ENCODE peak calls at places on chromosomes 3 and 15, in five cellular contexts. One of them, this sample, is unnamed.

GRCh38 chr3:128455786-128456748 is 10.6 kb downstream of the DNAJB8 start:
- DNase-seq in A673: no peak
- DNase-seq in fibroblast of lung: no peak
- DNase-seq in psoas muscle: no peak
- DNase-seq in breast epithelium: no peak
- DNase-seq in this sample: no peak

GRCh38 chr15:60773255-60773654 is 294.3 kb upstream of the ICE2 start:
- DNase-seq in fibroblast of lung: no peak
- DNase-seq in psoas muscle: no peak
- DNase-seq in A673: no peak
- DNase-seq in breast epithelium: no peak
- DNase-seq in this sample: no peak

GRCh38 chr3:170178631-170179030 is 2.9 kb downstream of the PHC3 start:
- DNase-seq in breast epithelium: no peak
- DNase-seq in A673: no peak
- DNase-seq in psoas muscle: no peak
- DNase-seq in fibroblast of lung: no peak
- DNase-seq in this sample: no peak

GRCh38 chr3:2024037-2024436 is 74.6 kb upstream of the CNTN4 start:
- DNase-seq in breast epithelium: no peak
- DNase-seq in fibroblast of lung: no peak
- DNase-seq in psoas muscle: no peak
- DNase-seq in A673: peak; percentile 11
- DNase-seq in this sample: no peak

GRCh38 chr3:84825817-84826216 is 133.0 kb upstream of the CADM2 start:
- DNase-seq in A673: no peak
- DNase-seq in breast epithelium: no peak
- DNase-seq in fibroblast of lung: no peak
- DNase-seq in psoas muscle: no peak
- DNase-seq in this sample: no peak

GRCh38 chr3:29410660-29411405 is 130.0 kb downstream of the RBMS3 start:
- DNase-seq in psoas muscle: no peak
- DNase-seq in fibroblast of lung: peak; percentile 13
- DNase-seq in A673: no peak
- DNase-seq in breast epithelium: no peak
- DNase-seq in this sample: no peak

GRCh38 chr15:62711691-62712454 is 330.7 kb upstream of the TPM1 start:
- DNase-seq in A673: no peak
- DNase-seq in psoas muscle: no peak
- DNase-seq in fibroblast of lung: no peak
- DNase-seq in breast epithelium: no peak
- DNase-seq in this sample: no peak

GRCh38 chr15:85633859-85634258 is 160.9 kb downstream of the KLHL25 start:
- DNase-seq in A673: no peak
- DNase-seq in breast epithelium: no peak
- DNase-seq in psoas muscle: no peak
- DNase-seq in fibroblast of lung: no peak
- DNase-seq in this sample: no peak

GRCh38 chr3:189466004-189466403 is 165.2 kb upstream of the TP63 start:
- DNase-seq in psoas muscle: no peak
- DNase-seq in fibroblast of lung: no peak
- DNase-seq in breast epithelium: no peak
- DNase-seq in A673: no peak
- DNase-seq in this sample: no peak

GRCh38 chr15:88981244-88982215 is 68.4 kb upstream of the MFGE8 start:
- DNase-seq in A673: no peak
- DNase-seq in breast epithelium: no peak
- DNase-seq in psoas muscle: no peak
- DNase-seq in fibroblast of lung: no peak
- DNase-seq in this sample: no peak

GRCh38 chr3:170721563-170721962 is 135.7 kb upstream of the SLC7A14 start:
- DNase-seq in breast epithelium: no peak
- DNase-seq in psoas muscle: no peak
- DNase-seq in A673: no peak
- DNase-seq in fibroblast of lung: no peak
- DNase-seq in this sample: no peak

GRCh38 chr3:69458798-69459197 is 72.9 kb upstream of the FRMD4B start:
- DNase-seq in fibroblast of lung: no peak
- DNase-seq in breast epithelium: no peak
- DNase-seq in A673: no peak
- DNase-seq in psoas muscle: no peak
- DNase-seq in this sample: no peak

GRCh38 chr15:75143738-75144334 is 57.8 kb upstream of the C15orf39 start:
- DNase-seq in psoas muscle: no peak
- DNase-seq in breast epithelium: no peak
- DNase-seq in A673: no peak
- DNase-seq in fibroblast of lung: no peak
- DNase-seq in this sample: no peak

GRCh38 chr3:136021798-136022197 is 56.3 kb downstream of the PPP2R3A start:
- DNase-seq in breast epithelium: no peak
- DNase-seq in fibroblast of lung: no peak
- DNase-seq in psoas muscle: no peak
- DNase-seq in A673: no peak
- DNase-seq in this sample: no peak

GRCh38 chr3:49703443-49703927 is 14.1 kb downstream of the RNF123 start:
- DNase-seq in breast epithelium: peak; percentile 64
- DNase-seq in fibroblast of lung: peak; percentile 61
- DNase-seq in A673: peak; percentile 60
- DNase-seq in psoas muscle: peak; percentile 63
- DNase-seq in this sample: peak; percentile 58

GRCh38 chr3:42706721-42707619 is 4.4 kb upstream of the HHATL start:
- DNase-seq in psoas muscle: no peak
- DNase-seq in fibroblast of lung: no peak
- DNase-seq in A673: no peak
- DNase-seq in breast epithelium: peak; percentile 6
- DNase-seq in this sample: no peak

GRCh38 chr15:80507638-80508316 is 103.6 kb downstream of the ARNT2 start:
- DNase-seq in breast epithelium: no peak
- DNase-seq in psoas muscle: no peak
- DNase-seq in fibroblast of lung: peak; percentile 88
- DNase-seq in A673: no peak
- DNase-seq in this sample: no peak

GRCh38 chr3:16069149-16069922 is 105.1 kb upstream of the GALNT15 start:
- DNase-seq in A673: peak; percentile 46
- DNase-seq in psoas muscle: no peak
- DNase-seq in breast epithelium: no peak
- DNase-seq in fibroblast of lung: peak; percentile 90
- DNase-seq in this sample: peak; percentile 60

GRCh38 chr3:49899815-49900214 is 3.9 kb downstream of the MST1R start:
- DNase-seq in breast epithelium: no peak
- DNase-seq in A673: peak; percentile 53
- DNase-seq in fibroblast of lung: peak; percentile 5
- DNase-seq in psoas muscle: no peak
- DNase-seq in this sample: no peak

GRCh38 chr3:113747719-113748046 is 848 bp downstream of the ATP6V1A start:
- DNase-seq in A673: no peak
- DNase-seq in breast epithelium: no peak
- DNase-seq in fibroblast of lung: no peak
- DNase-seq in psoas muscle: no peak
- DNase-seq in this sample: no peak

GRCh38 chr3:38588995-38589937 is 60.2 kb downstream of the SCN5A start:
- DNase-seq in psoas muscle: no peak
- DNase-seq in fibroblast of lung: no peak
- DNase-seq in breast epithelium: no peak
- DNase-seq in A673: no peak
- DNase-seq in this sample: no peak

GRCh38 chr3:98172621-98173020 is 6.1 kb downstream of the OR5H15 start:
- DNase-seq in fibroblast of lung: no peak
- DNase-seq in psoas muscle: no peak
- DNase-seq in A673: peak; percentile 2
- DNase-seq in breast epithelium: no peak
- DNase-seq in this sample: no peak

GRCh38 chr15:67062365-67062985 is 2.9 kb upstream of the SMAD3 start:
- DNase-seq in psoas muscle: no peak
- DNase-seq in A673: no peak
- DNase-seq in fibroblast of lung: no peak
- DNase-seq in breast epithelium: no peak
- DNase-seq in this sample: no peak

GRCh38 chr3:191301982-191302381 is 27.2 kb upstream of the CCDC50 start:
- DNase-seq in fibroblast of lung: no peak
- DNase-seq in breast epithelium: no peak
- DNase-seq in A673: no peak
- DNase-seq in psoas muscle: no peak
- DNase-seq in this sample: no peak

DNA sequence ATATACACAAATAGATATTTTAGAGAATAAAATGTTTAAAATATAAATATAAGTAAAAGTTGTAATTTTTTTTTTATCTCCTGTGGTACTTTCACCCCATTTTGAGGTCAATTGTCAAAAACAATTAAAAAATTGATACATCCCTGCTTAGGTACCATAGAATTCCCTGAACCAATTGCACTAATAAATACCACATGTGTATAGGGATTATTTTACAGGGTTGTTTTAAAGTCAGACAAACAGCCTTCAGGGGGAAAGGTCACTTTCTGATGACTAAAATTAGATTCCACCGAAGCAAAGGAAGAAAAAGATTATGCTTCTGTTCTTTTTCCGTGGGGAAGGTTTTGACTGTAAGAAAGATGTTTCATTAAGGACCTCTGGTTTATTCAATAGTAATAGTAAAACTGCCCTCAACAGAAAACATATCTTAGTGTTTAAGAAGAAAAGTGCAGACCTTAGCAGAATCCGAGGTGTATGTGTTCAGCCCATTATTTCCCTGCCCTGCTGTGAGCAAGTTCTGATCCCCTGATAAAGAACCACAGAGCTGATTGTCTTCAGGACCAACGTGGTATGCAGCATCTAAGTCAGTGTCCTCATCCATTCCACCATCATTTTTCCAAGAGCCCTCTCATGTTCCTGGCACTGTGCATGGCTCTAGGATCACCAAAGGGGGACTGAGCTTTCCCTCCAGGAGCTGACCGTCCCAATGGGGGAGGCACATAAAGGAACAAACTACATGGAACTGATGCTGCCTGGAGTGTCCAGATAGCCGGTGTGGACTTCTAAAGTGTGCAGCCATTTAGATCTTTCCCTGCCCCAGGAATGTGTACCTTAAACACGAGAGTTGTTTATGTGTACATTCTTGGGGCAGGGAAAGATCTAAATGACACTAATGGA is 132.8 kb upstream of the IL12A start:
- DNase-seq in A673: no peak
- DNase-seq in fibroblast of lung: peak; percentile 35
- DNase-seq in breast epithelium: no peak
- DNase-seq in psoas muscle: no peak
- DNase-seq in this sample: no peak
- H3K27ac ChIP-seq in A673: no peak overlapping the region
- H3K27ac ChIP-seq in fibroblast of lung: peak overlapping the region; percentile 49
- H3K27ac ChIP-seq in breast epithelium: no peak overlapping the region
- H3K27ac ChIP-seq in psoas muscle: peak overlapping the region; percentile 95
- H3K27ac ChIP-seq in this sample: peak overlapping the region; percentile 26

DNA sequence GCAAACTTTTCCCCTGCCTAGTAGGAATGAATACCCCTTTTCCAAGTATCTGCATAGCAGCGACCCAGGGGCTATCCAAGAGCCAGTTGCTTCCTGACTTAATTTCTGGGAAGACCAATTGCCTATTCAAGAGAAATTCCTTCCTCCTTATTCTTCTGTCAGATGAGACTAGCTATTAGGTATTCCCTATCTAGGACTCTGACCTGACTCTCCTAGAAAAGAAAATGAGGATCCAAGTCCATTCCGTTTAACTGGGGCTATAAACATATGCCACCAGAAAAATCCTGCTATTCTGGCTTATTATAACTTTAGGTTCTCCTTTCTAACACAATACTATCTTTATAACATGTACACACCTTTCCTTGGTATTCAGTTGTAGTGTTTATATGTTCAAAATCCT is 1.7 kb downstream of the HHLA2 start:
- DNase-seq in A673: no peak
- DNase-seq in fibroblast of lung: no peak
- DNase-seq in breast epithelium: no peak
- DNase-seq in psoas muscle: no peak
- DNase-seq in this sample: no peak
- H3K27ac ChIP-seq in A673: no peak overlapping the region
- H3K27ac ChIP-seq in fibroblast of lung: no peak overlapping the region
- H3K27ac ChIP-seq in breast epithelium: no peak overlapping the region
- H3K27ac ChIP-seq in psoas muscle: no peak overlapping the region
- H3K27ac ChIP-seq in this sample: no peak overlapping the region

DNA sequence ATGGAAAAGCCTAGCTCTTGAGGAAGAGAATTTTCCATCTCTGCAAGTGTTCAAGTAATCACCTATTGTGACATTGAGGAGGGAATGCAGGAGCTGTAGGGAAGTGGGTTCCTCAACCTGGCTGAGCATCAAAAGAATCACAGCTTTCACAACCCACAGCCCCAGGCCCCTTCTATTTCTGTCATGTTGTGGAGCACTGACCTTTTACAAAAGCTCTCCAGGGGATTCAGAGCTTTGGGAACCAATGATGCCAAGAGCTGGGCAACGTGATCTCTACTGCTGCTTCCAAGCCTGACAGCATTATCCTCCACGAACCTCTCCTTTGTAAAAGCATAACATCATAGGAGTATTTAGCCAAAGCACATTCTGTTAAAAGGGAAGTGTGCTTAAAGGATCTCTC is 231.1 kb downstream of the ADAMTS9 start:
- DNase-seq in breast epithelium: no peak
- DNase-seq in fibroblast of lung: no peak
- DNase-seq in A673: no peak
- DNase-seq in psoas muscle: no peak
- DNase-seq in this sample: no peak
- H3K27ac ChIP-seq in breast epithelium: peak overlapping the region; percentile 14
- H3K27ac ChIP-seq in fibroblast of lung: no peak overlapping the region
- H3K27ac ChIP-seq in A673: no peak overlapping the region
- H3K27ac ChIP-seq in psoas muscle: no peak overlapping the region
- H3K27ac ChIP-seq in this sample: no peak overlapping the region

DNA sequence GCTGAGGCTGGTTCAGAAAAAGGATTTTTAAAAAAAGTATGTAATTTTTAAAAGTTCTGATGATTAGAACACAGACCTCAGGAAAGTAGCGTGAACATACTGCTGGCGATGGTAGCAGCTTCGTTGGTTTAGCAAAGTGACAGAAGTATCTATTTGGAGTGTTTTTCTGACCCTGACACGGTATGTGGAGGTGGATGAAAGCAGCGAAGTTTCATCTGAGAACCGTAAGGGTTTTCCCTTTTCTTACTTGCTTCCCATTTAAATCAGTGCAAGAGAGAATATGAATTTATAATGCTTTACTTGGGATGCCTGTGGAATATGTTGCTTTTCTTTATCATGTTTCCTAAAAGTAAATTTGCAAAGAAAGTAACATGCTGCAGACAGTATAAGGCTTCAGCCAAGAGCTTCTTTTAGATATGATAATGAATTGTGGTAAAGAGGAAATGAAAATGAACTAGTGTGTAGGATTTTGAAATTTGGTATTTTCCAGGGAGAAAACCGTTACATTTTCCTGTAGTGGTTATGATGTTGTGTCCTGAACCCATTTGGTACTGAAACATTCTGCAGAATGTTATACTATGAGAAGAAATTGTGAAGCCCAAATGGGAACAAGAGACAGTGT is 3.9 kb downstream of the CHST2 start:
- DNase-seq in A673: no peak
- DNase-seq in fibroblast of lung: no peak
- DNase-seq in breast epithelium: no peak
- DNase-seq in psoas muscle: no peak
- DNase-seq in this sample: no peak
- H3K27ac ChIP-seq in A673: no peak overlapping the region
- H3K27ac ChIP-seq in fibroblast of lung: no peak overlapping the region
- H3K27ac ChIP-seq in breast epithelium: no peak overlapping the region
- H3K27ac ChIP-seq in psoas muscle: no peak overlapping the region
- H3K27ac ChIP-seq in this sample: no peak overlapping the region

GRCh38 chr3:173395073-173395411 is 2.5 kb upstream of the NLGN1 start:
- DNase-seq in psoas muscle: no peak
- DNase-seq in breast epithelium: no peak
- DNase-seq in A673: no peak
- DNase-seq in fibroblast of lung: no peak
- DNase-seq in this sample: peak; percentile 33
- H3K27ac ChIP-seq in psoas muscle: peak overlapping the region; percentile 70
- H3K27ac ChIP-seq in breast epithelium: peak overlapping the region; percentile 84
- H3K27ac ChIP-seq in A673: no peak overlapping the region
- H3K27ac ChIP-seq in fibroblast of lung: no peak overlapping the region
- H3K27ac ChIP-seq in this sample: peak overlapping the region; percentile 51

This sample was measured in RWPE1.